ENCODE peak calls at places on chromosomes 11 and 22, in five cellular contexts. O, B, W, Q and P are unnamed samples.

GRCh38 chr22:17964647-17965046 is 59.7 kb downstream of the MICAL3 start:
- DNase-seq in O (no peak), W (no peak), B (no peak), Q (no peak), P (no peak)

GRCh38 chr11:96045622-96046456 is 121.9 kb upstream of the MTMR2 start:
- DNase-seq in W (no peak), O (peak; percentile 62), B (no peak), Q (no peak), P (peak; percentile 87)

GRCh38 chr11:131229221-131229620 is 141.2 kb upstream of the NTM start:
- DNase-seq in W (no peak), O (no peak), B (no peak), Q (no peak), P (no peak)

GRCh38 chr11:133821776-133822175 is 23.5 kb downstream of the SPATA19 start:
- DNase-seq in W (peak; percentile 14), Q (no peak), B (peak; percentile 79), O (peak; percentile 67), P (peak; percentile 2)

GRCh38 chr11:25983280-25983679 is 348.6 kb upstream of the ANO3 start:
- DNase-seq in O (no peak), Q (no peak), W (no peak), B (no peak), P (no peak)

GRCh38 chr22:44341431-44342346 is 28.9 kb upstream of the SHISAL1 start:
- DNase-seq in B (peak; percentile 26), W (no peak), O (no peak), Q (no peak), P (peak; percentile 36)

GRCh38 chr22:36641902-36642640 is 61.5 kb downstream of the CACNG2 start:
- DNase-seq in O (no peak), Q (no peak), W (no peak), B (no peak), P (peak; percentile 21)

GRCh38 chr22:46055176-46055850 is 78.4 kb upstream of the WNT7B start:
- DNase-seq in W (no peak), O (peak; percentile 66), Q (no peak), B (no peak), P (peak; percentile 67)

GRCh38 chr11:57342702-57343101 is 4.5 kb downstream of the P2RX3 start:
- DNase-seq in B (no peak), W (no peak), O (no peak), Q (no peak), P (no peak)

GRCh38 chr11:85699957-85700741 is 14.2 kb upstream of the CCDC89 start:
- DNase-seq in Q (no peak), W (no peak), O (no peak), B (no peak), P (no peak)